ENCODE peak calls at places on chromosomes 11 and 22, in ten cellular contexts. B, H, U, Q, Y, T, J, W, R and E are unnamed samples.

GRCh38 chr22:32558681-32559355 is 84.2 kb downstream of the FBXO7 start:
- DNase-seq in B (peak; percentile 94), H (no peak), U (no peak), Q (no peak), Y (peak; percentile 91), T (no peak), J (no peak), W (peak; percentile 89), R (peak; percentile 38), E (peak; percentile 85)

GRCh38 chr11:73271936-73272679 is at the start of gene P2RY6:
- DNase-seq in B (peak; percentile 74), H (no peak), U (peak; percentile 98), Q (peak; percentile 13), Y (peak; percentile 44), T (no peak), J (peak; percentile 69), W (peak; percentile 67), R (no peak), E (peak; percentile 82)

GRCh38 chr11:3833461-3833860 is 7.3 kb downstream of the RHOG start:
- DNase-seq in B (no peak), H (no peak), U (no peak), Q (no peak), Y (no peak), T (no peak), J (no peak), W (no peak), R (no peak), E (no peak)

GRCh38 chr11:111633248-111633647 is 31.0 kb downstream of the SIK2 start:
- DNase-seq in B (no peak), H (no peak), U (no peak), Q (no peak), Y (no peak), T (no peak), J (no peak), W (no peak), R (no peak), E (no peak)

GRCh38 chr11:18384157-18384641 is 10.2 kb upstream of the LDHA start:
- DNase-seq in B (no peak), H (no peak), U (peak; percentile 73), Q (no peak), Y (peak; percentile 81), T (no peak), J (no peak), W (peak; percentile 87), R (peak; percentile 77), E (peak; percentile 60)

GRCh38 chr22:17161991-17162390 is 2.9 kb upstream of the HDHD5 start:
- DNase-seq in B (peak; percentile 1), H (no peak), U (no peak), Q (no peak), Y (no peak), T (no peak), J (no peak), W (no peak), R (no peak), E (no peak)

GRCh38 chr11:13963169-13963948 is 836 bp downstream of the SPON1 start:
- DNase-seq in B (peak; percentile 80), H (peak; percentile 19), U (no peak), Q (peak; percentile 34), Y (no peak), T (no peak), J (no peak), W (peak; percentile 66), R (no peak), E (peak; percentile 78)

GRCh38 chr11:33655842-33656600 is 44.6 kb downstream of the C11orf91 start:
- DNase-seq in B (no peak), H (no peak), U (no peak), Q (no peak), Y (no peak), T (no peak), J (peak; percentile 89), W (no peak), R (no peak), E (no peak)

GRCh38 chr11:17502630-17503029 is 26.0 kb upstream of the ABCC8 start:
- DNase-seq in B (no peak), H (no peak), U (no peak), Q (no peak), Y (no peak), T (no peak), J (no peak), W (no peak), R (no peak), E (no peak)

GRCh38 chr11:112844530-112844929 is 116.7 kb upstream of the NCAM1 start:
- DNase-seq in B (no peak), H (no peak), U (no peak), Q (no peak), Y (peak; percentile 29), T (no peak), J (no peak), W (no peak), R (no peak), E (no peak)

GRCh38 chr22:45757068-45757467 is 85.4 kb downstream of the ATXN10 start:
- DNase-seq in B (no peak), H (no peak), U (no peak), Q (peak; percentile 83), Y (no peak), T (no peak), J (no peak), W (no peak), R (peak; percentile 31), E (no peak)